ENCODE peak calls at places on chromosomes 5 and 9, in eight cellular contexts. P, T, H, F, V, G, L and W are unnamed samples.

GRCh38 chr5:138844812-138845513 is 30.2 kb downstream of the LRRTM2 start:
- DNase-seq in H (no peak), T (no peak), L (peak), G (no peak), P (no peak), F (no peak), V (peak), W (no peak)

GRCh38 chr5:147225938-147226337 is 8.9 kb upstream of the STK32A start:
- DNase-seq in F (no peak), V (no peak), L (no peak), P (no peak), G (no peak), H (no peak), T (no peak), W (no peak)

GRCh38 chr9:3751125-3751758 is 225.4 kb upstream of the RFX3 start:
- DNase-seq in V (peak), G (no peak), F (no peak), P (no peak), T (no peak), L (peak), H (peak), W (no peak)

GRCh38 chr9:133803028-133803585 is 65.0 kb upstream of the SARDH start:
- DNase-seq in F (no peak), G (no peak), V (no peak), T (no peak), H (no peak), L (peak), P (no peak), W (no peak)

GRCh38 chr9:38700695-38701094 is 19.2 kb downstream of the FAM240B start:
- DNase-seq in G (no peak), V (peak), P (no peak), H (no peak), T (no peak), L (peak), F (no peak), W (no peak)

GRCh38 chr9:31304576-31304975 is 1079.9 kb upstream of the ACO1 start:
- DNase-seq in H (no peak), P (no peak), T (no peak), L (peak), G (no peak), F (no peak), V (peak), W (no peak)

GRCh38 chr5:60487885-60488425 is 212.0 kb downstream of the DEPDC1B start:
- DNase-seq in P (no peak), G (no peak), L (peak), T (no peak), V (no peak), F (no peak), H (no peak), W (peak)

GRCh38 chr5:116486588-116486987 is 88.0 kb downstream of the SEMA6A start:
- DNase-seq in G (no peak), P (no peak), T (no peak), V (no peak), F (no peak), L (no peak), H (no peak), W (no peak)

GRCh38 chr9:126001581-126002225 is 254.5 kb downstream of the PBX3 start:
- DNase-seq in V (no peak), L (no peak), G (no peak), F (no peak), H (no peak), P (no peak), T (no peak), W (no peak)

GRCh38 chr5:154071799-154072781 is 33.3 kb downstream of the MFAP3 start:
- DNase-seq in G (peak), F (peak), L (peak), V (peak), T (peak), H (peak), P (peak), W (peak)

GRCh38 chr5:81428446-81428845 is 34.5 kb upstream of the ACOT12 start:
- DNase-seq in F (no peak), H (no peak), V (no peak), G (no peak), L (no peak), T (no peak), P (no peak), W (no peak)

GRCh38 chr5:68189613-68190012 is 25.9 kb upstream of the PIK3R1 start:
- DNase-seq in T (no peak), L (no peak), F (no peak), H (no peak), P (no peak), V (no peak), G (no peak), W (no peak)

GRCh38 chr5:149737355-149737754 is 7.2 kb downstream of the PPARGC1B start:
- DNase-seq in F (no peak), L (no peak), H (no peak), G (no peak), V (no peak), T (no peak), P (no peak), W (no peak)

GRCh38 chr5:169667896-169668674 is 31.0 kb downstream of the DOCK2 start:
- DNase-seq in T (no peak), P (no peak), G (no peak), L (peak), H (no peak), F (no peak), V (peak), W (no peak)

GRCh38 chr5:17105744-17106450 is 111.5 kb upstream of the BASP1 start:
- DNase-seq in L (peak), F (no peak), V (peak), G (no peak), T (no peak), H (no peak), P (no peak), W (no peak)

GRCh38 chr9:71762900-71763653 is 5.2 kb downstream of the CEMIP2 start:
- DNase-seq in G (no peak), L (peak), V (no peak), P (no peak), T (no peak), H (no peak), F (no peak), W (no peak)

GRCh38 chr9:113511856-113512761 is 48.6 kb downstream of the RGS3 start:
- DNase-seq in F (no peak), L (peak), P (no peak), H (peak), V (no peak), G (no peak), T (no peak), W (no peak)

GRCh38 chr9:96138616-96139015 is 163.4 kb downstream of the HSD17B3 start:
- DNase-seq in P (no peak), T (no peak), F (no peak), H (no peak), L (no peak), V (no peak), G (no peak), W (no peak)

GRCh38 chr9:86948153-86948929 is 1.0 kb upstream of the GAS1 start:
- DNase-seq in V (peak), G (peak), T (peak), L (peak), H (peak), F (peak), P (peak), W (peak)

GRCh38 chr5:38645508-38645907 is 89.1 kb upstream of the LIFR start:
- DNase-seq in T (no peak), G (no peak), L (no peak), F (no peak), H (no peak), P (peak), V (no peak), W (no peak)

GRCh38 chr9:2622361-2623045 is 916 bp downstream of the VLDLR start:
- DNase-seq in G (peak), L (no peak), T (peak), P (peak), H (peak), V (no peak), F (peak), W (peak)